ENCODE peak calls at places on chromosome 7, in four cellular contexts. N is upper lobe of right lung, R is A549, W is ovary. T is an unnamed sample.
A peak's percentile ranks its signal among the peaks of the same experiment; 100 is the strongest.

GRCh38 chr7:3282457-3282856 is 18.6 kb upstream of the SDK1 start:
- DNase-seq in N (no peak), W (no peak), R (no peak), T (no peak)

GRCh38 chr7:4634166-4634565 is 47.9 kb upstream of the FOXK1 start:
- DNase-seq in W (no peak), R (peak; percentile 42), N (no peak), T (no peak)

GRCh38 chr7:131735151-131735550 is 178.7 kb upstream of the PODXL start:
- DNase-seq in W (no peak), R (no peak), N (no peak), T (no peak)

GRCh38 chr7:44067064-44067951 is 1.9 kb upstream of the PGAM2 start:
- DNase-seq in N (peak; percentile 40), W (no peak), R (no peak), T (no peak)

GRCh38 chr7:31553636-31554035 is 39.7 kb downstream of the ITPRID1 start:
- DNase-seq in N (no peak), W (no peak), R (no peak), T (peak; percentile 11)

GRCh38 chr7:46035166-46035565 is 114.1 kb upstream of the IGFBP3 start:
- DNase-seq in W (no peak), R (no peak), N (no peak), T (peak; percentile 51)

GRCh38 chr7:145644426-145645154 is 472.0 kb upstream of the CNTNAP2 start:
- DNase-seq in N (no peak), W (no peak), R (peak; percentile 4), T (peak; percentile 95)

GRCh38 chr7:96126382-96126781 is 195.5 kb downstream of the SLC25A13 start:
- DNase-seq in W (no peak), R (no peak), N (no peak), T (no peak)

GRCh38 chr7:98138679-98139078 is 32.0 kb downstream of the LMTK2 start:
- DNase-seq in R (no peak), N (no peak), W (no peak), T (no peak)

GRCh38 chr7:125506331-125506730 is 576.7 kb upstream of the POT1 start:
- DNase-seq in N (no peak), R (no peak), W (no peak), T (no peak)

GRCh38 chr7:129343099-129343700 is 91.0 kb upstream of the STRIP2 start:
- DNase-seq in N (no peak), R (peak; percentile 57), W (no peak), T (peak; percentile 68)

GRCh38 chr7:49111706-49112105 is 187.4 kb downstream of the CDC14C start:
- DNase-seq in W (no peak), N (no peak), R (no peak), T (no peak)

GRCh38 chr7:156989766-156990535 is 20.5 kb downstream of the MNX1 start:
- DNase-seq in W (no peak), N (no peak), R (no peak), T (no peak)

GRCh38 chr7:131103997-131104396 is 223.7 kb upstream of the MKLN1 start:
- DNase-seq in N (no peak), R (no peak), W (no peak), T (peak; percentile 9)

GRCh38 chr7:19442016-19442785 is 266.6 kb downstream of the POLR1F start:
- DNase-seq in W (no peak), N (no peak), R (peak; percentile 55), T (peak; percentile 64)

GRCh38 chr7:129789652-129790051 is 163.1 kb downstream of the UBE2H start:
- DNase-seq in W (no peak), N (no peak), R (no peak), T (no peak)

GRCh38 chr7:68963547-68963946 is 634.7 kb upstream of the AUTS2 start:
- DNase-seq in R (peak; percentile 71), N (no peak), W (no peak), T (no peak)

GRCh38 chr7:104328970-104329825 is 795 bp downstream of the LHFPL3 start:
- DNase-seq in W (no peak), R (no peak), N (no peak), T (no peak)

GRCh38 chr7:120254845-120255244 is 18.1 kb upstream of the KCND2 start:
- DNase-seq in W (no peak), R (no peak), N (no peak), T (no peak)

GRCh38 chr7:150686030-150686626 is 622 bp downstream of the GIMAP2 start:
- DNase-seq in W (no peak), R (no peak), N (no peak), T (no peak)

GRCh38 chr7:151168022-151168786 is 710 bp upstream of the GBX1 start:
- DNase-seq in N (peak; percentile 70), R (peak; percentile 47), W (no peak), T (peak; percentile 32)

GRCh38 chr7:8620169-8620568 is 186.8 kb downstream of the NXPH1 start:
- DNase-seq in R (no peak), N (no peak), W (no peak), T (no peak)

GRCh38 chr7:47537716-47538640 is 43.9 kb downstream of the TNS3 start:
- DNase-seq in R (no peak), W (no peak), N (peak; percentile 38), T (no peak)

GRCh38 chr7:155355745-155356144 is 58.1 kb downstream of the INSIG1 start:
- DNase-seq in R (no peak), W (no peak), N (peak; percentile 34), T (no peak)

GRCh38 chr7:157409753-157410727 is 73.2 kb downstream of the DNAJB6 start:
- DNase-seq in W (no peak), N (peak; percentile 67), R (no peak), T (no peak)

GRCh38 chr7:148394582-148394981 is 196.0 kb upstream of the C7orf33 start:
- DNase-seq in N (no peak), W (no peak), R (no peak), T (no peak)

GRCh38 chr7:122528879-122529481 is 169.9 kb downstream of the RNF133 start:
- DNase-seq in N (no peak), W (no peak), R (peak; percentile 43), T (peak; percentile 50)

GRCh38 chr7:137074386-137075030 is 206.1 kb downstream of the CHRM2 start:
- DNase-seq in R (no peak), N (no peak), W (no peak), T (peak; percentile 85)

GRCh38 chr7:125611582-125611981 is 682.0 kb upstream of the POT1 start:
- DNase-seq in N (no peak), W (no peak), R (no peak), T (no peak)

GRCh38 chr7:114047889-114048288 is 129.1 kb upstream of the PPP1R3A start:
- DNase-seq in N (no peak), W (no peak), R (no peak), T (no peak)

GRCh38 chr7:102236592-102237287 is 49.9 kb upstream of the SH2B2 start:
- DNase-seq in W (peak; percentile 73), N (no peak), R (peak; percentile 78), T (peak; percentile 70)

GRCh38 chr7:19538036-19538435 is 170.8 kb downstream of the POLR1F start:
- DNase-seq in N (no peak), W (no peak), R (no peak), T (no peak)

GRCh38 chr7:18425227-18425626 is 70.3 kb upstream of the HDAC9 start:
- DNase-seq in N (no peak), W (no peak), R (no peak), T (no peak)

GRCh38 chr7:151410405-151411390 is 860 bp upstream of the WDR86 start:
- DNase-seq in R (no peak), N (peak; percentile 64), W (peak; percentile 50), T (no peak)

GRCh38 chr7:47693161-47693740 is 111.3 kb upstream of the TNS3 start:
- DNase-seq in W (no peak), R (no peak), N (no peak), T (peak; percentile 94)

GRCh38 chr7:114711244-114711643 is 210.7 kb upstream of the MDFIC start:
- DNase-seq in W (no peak), N (no peak), R (no peak), T (peak; percentile 45)

GRCh38 chr7:5643280-5643679 is 138.2 kb downstream of the RNF216 start:
- DNase-seq in N (no peak), R (peak; percentile 13), W (no peak), T (peak; percentile 78)

GRCh38 chr7:84043661-84044191 is 150.9 kb downstream of the SEMA3A start:
- DNase-seq in N (no peak), W (no peak), R (no peak), T (no peak)

GRCh38 chr7:24879281-24879680 is 100.7 kb downstream of the OSBPL3 start:
- DNase-seq in R (no peak), W (no peak), N (no peak), T (no peak)

DNA sequence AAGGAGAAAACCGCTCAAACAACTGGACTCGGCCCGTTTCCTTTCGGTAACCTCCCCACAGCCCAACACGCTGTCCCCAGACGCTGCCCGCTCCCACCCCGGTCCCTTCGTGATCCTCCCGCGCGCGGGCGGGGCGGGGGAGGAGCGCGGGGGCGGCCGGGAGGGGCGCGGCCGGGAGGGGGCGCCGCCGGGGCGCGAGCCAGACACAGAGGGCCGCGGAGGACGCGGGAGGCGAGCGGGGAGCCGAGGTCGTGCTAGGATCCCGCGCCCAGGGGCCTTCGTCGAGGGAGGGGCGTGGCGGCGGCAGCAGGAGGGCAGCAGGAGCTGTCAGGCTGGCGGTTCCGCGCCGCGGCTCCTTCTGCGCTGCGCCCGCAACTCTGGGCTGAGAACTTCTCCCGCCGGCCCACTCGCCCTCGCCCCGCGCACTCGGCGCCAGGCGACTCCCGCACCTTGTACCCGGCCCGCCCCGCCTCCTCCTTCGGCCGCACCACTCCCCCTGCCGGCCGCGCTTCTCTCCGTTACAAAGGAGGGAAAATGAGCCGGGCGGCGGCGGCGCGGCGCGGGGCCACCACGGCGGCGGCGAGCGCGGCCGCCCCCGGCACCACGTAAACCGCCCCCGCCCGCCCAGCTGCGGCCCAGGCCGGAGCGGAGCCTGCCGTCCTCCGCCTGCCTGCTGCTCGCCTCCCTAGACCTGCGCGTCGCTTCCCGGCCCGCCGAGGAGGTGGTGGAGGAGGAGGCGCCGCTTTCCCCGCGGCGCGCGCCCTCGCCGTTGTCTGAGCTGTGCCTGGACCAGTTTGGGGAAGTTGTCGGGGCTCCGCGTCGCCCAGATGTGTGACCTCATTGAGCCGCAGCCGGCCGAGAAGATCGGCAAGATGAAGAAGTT is at the start of gene CDK14:
- DNase-seq in W (peak; percentile 87), R (peak; percentile 44), N (peak; percentile 91), T (peak; percentile 59)
- H3K4me3 ChIP-seq in W (peak within 1 kb of the TSS; percentile 92), R (peak within 1 kb of the TSS; percentile 57), N (peak within 1 kb of the TSS; percentile 65), T (peak within 1 kb of the TSS; percentile 90)

GRCh38 chr7:127550247-127550646 is 35.1 kb downstream of the GCC1 start:
- DNase-seq in N (no peak), W (no peak), R (peak; percentile 8), T (peak; percentile 2)
- TF ChIP-seq CTCF in N (no peak), W (no peak), R (no peak), T (peak; percentile 52)

GRCh38 chr7:109890622-109891021 is 1200.3 kb upstream of the LRRN3 start:
- DNase-seq in N (no peak), R (no peak), W (no peak), T (no peak)
- H3K4me3 ChIP-seq in N (no peak overlapping the region), R (no peak overlapping the region), W (no peak overlapping the region), T (no peak overlapping the region)

GRCh38 chr7:140017543-140017942 is 45.2 kb downstream of the PARP12 start:
- DNase-seq in W (no peak), N (peak; percentile 41), R (no peak), T (no peak)
- TF ChIP-seq CTCF in W (no peak), N (no peak), R (no peak), T (no peak)

GRCh38 chr7:2017483-2017891 is 215.3 kb downstream of the MAD1L1 start:
- DNase-seq in N (no peak), W (no peak), R (no peak), T (no peak)
- H3K4me3 ChIP-seq in N (no peak overlapping the region), W (no peak overlapping the region), R (no peak overlapping the region), T (no peak overlapping the region)

GRCh38 chr7:29539471-29539870 is 24.2 kb upstream of the PRR15 start:
- DNase-seq in W (no peak), N (no peak), R (no peak), T (peak; percentile 82)

GRCh38 chr7:29538322-29538874 is 25.2 kb upstream of the PRR15 start:
- DNase-seq in W (no peak), R (no peak), N (no peak), T (no peak)
- TF ChIP-seq CTCF in W (no peak), R (no peak), N (no peak), T (no peak)